ENCODE peak calls at places on chromosomes 1 and 21, in four cellular contexts. One of them, this sample, is unnamed.

GRCh38 chr21:38434913-38435533 is 63.3 kb downstream of the ERG start:
- DNase-seq in fibroblast of pulmonary artery: peak
- DNase-seq in A549: no peak
- DNase-seq in upper lobe of right lung: no peak
- DNase-seq in this sample: no peak

GRCh38 chr1:37814257-37814656 is 6.2 kb upstream of the YRDC start:
- DNase-seq in A549: no peak
- DNase-seq in upper lobe of right lung: no peak
- DNase-seq in fibroblast of pulmonary artery: no peak
- DNase-seq in this sample: no peak

GRCh38 chr1:99681583-99681982 is 35.7 kb downstream of the PALMD start:
- DNase-seq in upper lobe of right lung: no peak
- DNase-seq in fibroblast of pulmonary artery: peak
- DNase-seq in A549: no peak
- DNase-seq in this sample: no peak

GRCh38 chr1:230626274-230626673 is 16.0 kb upstream of the COG2 start:
- DNase-seq in A549: no peak
- DNase-seq in fibroblast of pulmonary artery: no peak
- DNase-seq in upper lobe of right lung: no peak
- DNase-seq in this sample: no peak

GRCh38 chr1:94539496-94539895 is 2.1 kb downstream of the F3 start:
- DNase-seq in A549: no peak
- DNase-seq in fibroblast of pulmonary artery: no peak
- DNase-seq in upper lobe of right lung: no peak
- DNase-seq in this sample: no peak

GRCh38 chr1:216533786-216534185 is 110.5 kb upstream of the USH2A start:
- DNase-seq in A549: no peak
- DNase-seq in upper lobe of right lung: no peak
- DNase-seq in fibroblast of pulmonary artery: no peak
- DNase-seq in this sample: no peak

GRCh38 chr21:37587203-37587602 is 220.6 kb downstream of the DYRK1A start:
- DNase-seq in upper lobe of right lung: no peak
- DNase-seq in A549: no peak
- DNase-seq in fibroblast of pulmonary artery: no peak
- DNase-seq in this sample: no peak

GRCh38 chr1:2631136-2632050 is 1.4 kb downstream of the MMEL1 start:
- DNase-seq in fibroblast of pulmonary artery: no peak
- DNase-seq in A549: no peak
- DNase-seq in upper lobe of right lung: peak
- DNase-seq in this sample: no peak

GRCh38 chr1:78340006-78340405 is 150.8 kb upstream of the PTGFR start:
- DNase-seq in upper lobe of right lung: no peak
- DNase-seq in fibroblast of pulmonary artery: peak
- DNase-seq in A549: no peak
- DNase-seq in this sample: no peak

GRCh38 chr1:56985857-56986256 is 20.0 kb upstream of the C8B start:
- DNase-seq in fibroblast of pulmonary artery: no peak
- DNase-seq in upper lobe of right lung: no peak
- DNase-seq in A549: no peak
- DNase-seq in this sample: no peak

GRCh38 chr21:29091032-29091431 is 17.6 kb upstream of the CCT8 start:
- DNase-seq in A549: no peak
- DNase-seq in fibroblast of pulmonary artery: peak
- DNase-seq in upper lobe of right lung: no peak
- DNase-seq in this sample: no peak

GRCh38 chr1:117618450-117619122 is 12.7 kb downstream of the TENT5C start:
- DNase-seq in A549: no peak
- DNase-seq in upper lobe of right lung: no peak
- DNase-seq in fibroblast of pulmonary artery: no peak
- DNase-seq in this sample: no peak

GRCh38 chr1:42938596-42939184 is 20.0 kb downstream of the SLC2A1 start:
- DNase-seq in A549: no peak
- DNase-seq in upper lobe of right lung: no peak
- DNase-seq in fibroblast of pulmonary artery: no peak
- DNase-seq in this sample: no peak

GRCh38 chr1:222817529-222817928 is 2.7 kb downstream of the DISP1 start:
- DNase-seq in A549: peak
- DNase-seq in fibroblast of pulmonary artery: peak
- DNase-seq in upper lobe of right lung: no peak
- DNase-seq in this sample: no peak

GRCh38 chr1:222815367-222815765 is 527 bp downstream of the DISP1 start:
- DNase-seq in A549: peak
- DNase-seq in fibroblast of pulmonary artery: peak
- DNase-seq in upper lobe of right lung: no peak
- DNase-seq in this sample: peak

GRCh38 chr1:222811671-222812070 is 3.2 kb upstream of the DISP1 start:
- DNase-seq in upper lobe of right lung: no peak
- DNase-seq in fibroblast of pulmonary artery: no peak
- DNase-seq in A549: no peak
- DNase-seq in this sample: no peak

GRCh38 chr1:222814536-222815366 is at the start of gene DISP1:
- DNase-seq in A549: peak
- DNase-seq in fibroblast of pulmonary artery: peak
- DNase-seq in upper lobe of right lung: peak
- DNase-seq in this sample: peak

DNA sequence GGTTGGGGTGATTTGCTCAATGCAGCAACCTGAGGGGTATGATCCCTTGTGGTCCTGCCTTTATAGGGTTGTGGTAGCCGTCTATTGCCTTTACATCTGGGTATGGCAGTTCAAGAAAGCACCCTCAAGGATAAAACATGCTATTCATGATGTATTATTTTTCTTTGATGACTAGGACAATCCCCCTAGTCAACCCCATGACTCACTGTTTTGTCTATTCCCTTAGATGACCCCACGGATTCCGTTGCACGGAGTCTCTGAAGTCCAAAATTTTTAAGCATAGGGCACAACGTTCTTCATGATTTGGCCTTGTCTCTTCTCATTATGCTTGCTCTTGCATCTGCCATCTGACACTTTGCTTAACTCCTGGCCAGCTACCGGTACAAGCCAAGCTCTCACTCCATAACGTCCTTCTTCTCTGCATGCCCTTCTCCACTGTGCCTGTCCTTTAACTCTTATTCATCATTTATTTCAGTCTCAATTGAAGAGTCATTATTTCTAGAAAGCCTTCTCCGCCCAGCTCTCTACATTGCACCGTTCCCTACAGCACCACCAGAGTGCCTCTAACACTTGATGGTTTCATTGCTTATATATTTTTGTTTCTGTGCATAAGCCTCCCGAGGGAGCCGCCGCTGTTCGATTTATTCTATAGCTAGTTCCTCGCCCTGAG is 838 bp upstream of the DISP1 start:
- DNase-seq in upper lobe of right lung: no peak
- DNase-seq in A549: no peak
- DNase-seq in fibroblast of pulmonary artery: no peak
- DNase-seq in this sample: no peak
- TF ChIP-seq CTCF in upper lobe of right lung: no peak
- TF ChIP-seq CTCF in A549: no peak
- TF ChIP-seq CTCF in fibroblast of pulmonary artery: no peak
- TF ChIP-seq CTCF in this sample: no peak

GRCh38 chr1:53837924-53838653 is at the start of gene NDC1:
- DNase-seq in fibroblast of pulmonary artery: peak
- DNase-seq in A549: peak
- DNase-seq in upper lobe of right lung: peak
- DNase-seq in this sample: peak
- H3K4me3 ChIP-seq in fibroblast of pulmonary artery: peak
- H3K4me3 ChIP-seq in A549: peak
- H3K4me3 ChIP-seq in upper lobe of right lung: peak
- H3K4me3 ChIP-seq in this sample: peak

GRCh38 chr1:111879086-111879485 is 110.4 kb downstream of the KCND3 start:
- DNase-seq in A549: no peak
- DNase-seq in fibroblast of pulmonary artery: no peak
- DNase-seq in upper lobe of right lung: no peak
- DNase-seq in this sample: no peak

GRCh38 chr1:111882537-111882936 is 106.9 kb downstream of the KCND3 start:
- DNase-seq in A549: no peak
- DNase-seq in upper lobe of right lung: no peak
- DNase-seq in fibroblast of pulmonary artery: no peak
- DNase-seq in this sample: no peak

GRCh38 chr1:111878649-111879048 is 110.8 kb downstream of the KCND3 start:
- DNase-seq in fibroblast of pulmonary artery: no peak
- DNase-seq in upper lobe of right lung: no peak
- DNase-seq in A549: no peak
- DNase-seq in this sample: no peak

GRCh38 chr1:111882986-111883560 is 106.4 kb downstream of the KCND3 start:
- DNase-seq in fibroblast of pulmonary artery: no peak
- DNase-seq in upper lobe of right lung: no peak
- DNase-seq in A549: no peak
- DNase-seq in this sample: no peak

GRCh38 chr1:111880866-111881837 is 108.3 kb downstream of the KCND3 start:
- DNase-seq in upper lobe of right lung: no peak
- DNase-seq in fibroblast of pulmonary artery: no peak
- DNase-seq in A549: no peak
- DNase-seq in this sample: no peak
- TF ChIP-seq CTCF in upper lobe of right lung: no peak
- TF ChIP-seq CTCF in fibroblast of pulmonary artery: no peak
- TF ChIP-seq CTCF in A549: no peak
- TF ChIP-seq CTCF in this sample: no peak

DNA sequence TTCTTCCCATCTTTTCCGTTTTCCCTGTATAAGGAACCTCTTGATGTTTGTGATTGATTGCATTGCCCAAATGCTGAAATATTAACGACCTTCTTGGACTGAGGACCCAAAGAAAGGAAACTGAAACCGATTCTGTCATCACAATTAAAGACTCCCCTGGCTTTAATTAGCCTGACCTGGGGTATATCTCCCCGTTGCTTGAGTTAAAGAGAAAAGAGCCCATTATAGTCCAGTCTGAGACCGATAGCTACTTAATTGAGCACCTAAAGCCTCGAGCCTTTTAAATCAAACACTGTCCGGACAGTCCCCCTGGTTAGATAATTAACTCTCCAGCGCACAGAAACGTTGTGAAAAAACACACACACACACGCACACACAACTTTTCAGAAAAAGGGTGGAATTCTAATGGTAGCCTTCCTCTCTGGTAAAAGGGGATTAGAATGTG is 8.0 kb downstream of the LMO4 start:
- DNase-seq in A549: no peak
- DNase-seq in upper lobe of right lung: no peak
- DNase-seq in fibroblast of pulmonary artery: no peak
- DNase-seq in this sample: no peak
- H3K4me3 ChIP-seq in A549: no peak
- H3K4me3 ChIP-seq in upper lobe of right lung: peak
- H3K4me3 ChIP-seq in fibroblast of pulmonary artery: peak
- H3K4me3 ChIP-seq in this sample: no peak

GRCh38 chr1:218164930-218165686 is 120.0 kb upstream of the RRP15 start:
- DNase-seq in A549: peak
- DNase-seq in upper lobe of right lung: peak
- DNase-seq in fibroblast of pulmonary artery: peak
- DNase-seq in this sample: no peak

GRCh38 chr1:218165687-218166088 is 119.4 kb upstream of the RRP15 start:
- DNase-seq in upper lobe of right lung: no peak
- DNase-seq in fibroblast of pulmonary artery: no peak
- DNase-seq in A549: no peak
- DNase-seq in this sample: no peak

GRCh38 chr1:218163371-218163770 is 121.7 kb upstream of the RRP15 start:
- DNase-seq in fibroblast of pulmonary artery: no peak
- DNase-seq in A549: no peak
- DNase-seq in upper lobe of right lung: no peak
- DNase-seq in this sample: no peak

DNA sequence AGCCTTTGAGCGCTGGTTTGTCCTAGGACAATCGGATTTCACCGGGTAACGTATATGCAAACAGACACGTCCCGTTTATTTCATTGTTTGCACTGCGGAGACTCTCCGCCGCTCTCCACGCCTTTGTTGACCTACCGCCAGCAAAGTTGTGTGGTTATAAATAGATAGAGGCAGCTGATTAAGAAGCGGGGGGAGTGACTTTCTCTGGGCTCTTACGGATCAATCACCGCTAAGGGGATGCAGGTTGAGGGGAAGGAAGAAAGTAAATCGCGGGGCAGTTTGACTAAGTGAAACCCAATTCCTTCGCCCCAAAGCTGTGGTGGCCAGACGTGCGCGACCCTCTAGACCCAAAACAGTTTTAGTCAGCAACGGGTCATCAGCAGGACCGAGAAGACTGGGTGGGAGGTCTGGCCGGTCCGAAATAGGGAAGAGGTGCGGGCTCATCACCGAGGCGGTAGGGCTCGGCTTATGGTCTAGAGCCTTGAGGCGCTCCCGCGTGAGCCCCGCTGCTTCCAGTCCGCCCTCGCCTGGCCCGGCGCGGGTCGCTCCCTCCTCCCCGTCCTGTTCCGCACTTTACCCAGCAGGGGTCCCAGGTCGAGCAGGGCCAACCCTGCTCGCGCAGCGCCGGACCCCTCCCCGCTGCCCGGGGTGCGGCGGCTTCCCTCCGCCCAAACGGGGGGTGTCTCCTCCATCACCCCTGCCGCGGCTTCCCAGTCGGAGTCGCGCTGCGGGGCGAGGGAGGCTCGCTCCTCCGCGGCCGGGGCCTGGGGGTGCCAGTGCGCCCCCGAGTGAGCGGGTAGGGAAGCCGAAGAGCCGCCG is 120.8 kb upstream of the RRP15 start:
- DNase-seq in A549: peak
- DNase-seq in fibroblast of pulmonary artery: peak
- DNase-seq in upper lobe of right lung: peak
- DNase-seq in this sample: peak
- TF ChIP-seq CTCF in A549: no peak
- TF ChIP-seq CTCF in fibroblast of pulmonary artery: no peak
- TF ChIP-seq CTCF in upper lobe of right lung: no peak
- TF ChIP-seq CTCF in this sample: no peak

GRCh38 chr1:20678599-20678998 is 17.4 kb upstream of the DDOST start:
- DNase-seq in upper lobe of right lung: no peak
- DNase-seq in fibroblast of pulmonary artery: no peak
- DNase-seq in A549: no peak
- DNase-seq in this sample: no peak
- H3K4me3 ChIP-seq in upper lobe of right lung: no peak
- H3K4me3 ChIP-seq in fibroblast of pulmonary artery: no peak
- H3K4me3 ChIP-seq in A549: no peak
- H3K4me3 ChIP-seq in this sample: no peak

DNA sequence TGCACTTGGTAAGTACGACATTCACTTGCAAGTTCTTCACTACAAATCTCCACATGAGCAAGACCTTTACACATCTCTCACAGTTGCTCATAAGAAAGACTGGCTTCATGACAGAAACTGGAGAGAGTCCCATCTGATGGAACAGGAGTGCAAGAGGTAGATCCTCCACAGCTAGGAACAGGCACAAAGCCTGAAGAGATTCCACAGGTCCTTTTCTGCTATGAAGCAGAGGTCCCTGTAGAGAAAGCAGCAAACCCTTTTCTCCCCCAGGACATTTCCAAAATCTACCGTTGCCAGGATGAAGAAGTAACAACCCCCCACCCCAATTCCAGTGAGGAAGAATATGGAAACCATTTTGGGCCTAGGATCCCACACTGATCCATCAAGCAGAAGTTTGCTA is 47.3 kb downstream of the EIF4G3 start:
- DNase-seq in fibroblast of pulmonary artery: no peak
- DNase-seq in upper lobe of right lung: no peak
- DNase-seq in A549: no peak
- DNase-seq in this sample: no peak
- TF ChIP-seq CTCF in fibroblast of pulmonary artery: no peak
- TF ChIP-seq CTCF in upper lobe of right lung: no peak
- TF ChIP-seq CTCF in A549: no peak
- TF ChIP-seq CTCF in this sample: no peak